ENCODE peak calls at places on chromosomes 3 and 15, in six cellular contexts. One of them, this sample, is unnamed. For H3K36me3, the result is how much of the 10 kb centered on the place peaks cover.

GRCh38 chr3:50474717-50475116 is 28.7 kb downstream of the CACNA2D2 start:
- DNase-seq in ovary: no peak
- DNase-seq in BJ: no peak
- DNase-seq in fibroblast of lung: peak
- DNase-seq in right atrium auricular region: no peak
- DNase-seq in Peyer's patch: no peak
- DNase-seq in this sample: no peak

GRCh38 chr15:67025719-67026118 is 39.7 kb upstream of the SMAD3 start:
- DNase-seq in BJ: no peak
- DNase-seq in Peyer's patch: no peak
- DNase-seq in ovary: peak
- DNase-seq in fibroblast of lung: peak
- DNase-seq in right atrium auricular region: no peak
- DNase-seq in this sample: no peak

GRCh38 chr3:110419096-110419495 is 652.5 kb upstream of the NECTIN3 start:
- DNase-seq in fibroblast of lung: no peak
- DNase-seq in BJ: no peak
- DNase-seq in Peyer's patch: no peak
- DNase-seq in ovary: no peak
- DNase-seq in right atrium auricular region: no peak
- DNase-seq in this sample: no peak

GRCh38 chr3:136860541-136860940 is 1.5 kb upstream of the NCK1 start:
- DNase-seq in ovary: no peak
- DNase-seq in fibroblast of lung: peak
- DNase-seq in Peyer's patch: no peak
- DNase-seq in right atrium auricular region: no peak
- DNase-seq in BJ: no peak
- DNase-seq in this sample: no peak

GRCh38 chr15:63827113-63827512 is 6.6 kb downstream of the HERC1 start:
- DNase-seq in BJ: no peak
- DNase-seq in ovary: no peak
- DNase-seq in fibroblast of lung: no peak
- DNase-seq in Peyer's patch: no peak
- DNase-seq in right atrium auricular region: no peak
- DNase-seq in this sample: no peak

GRCh38 chr3:155739154-155739553 is 5.7 kb downstream of the PLCH1 start:
- DNase-seq in ovary: no peak
- DNase-seq in BJ: no peak
- DNase-seq in right atrium auricular region: no peak
- DNase-seq in fibroblast of lung: no peak
- DNase-seq in Peyer's patch: no peak
- DNase-seq in this sample: no peak

GRCh38 chr3:88807471-88808090 is 299.8 kb upstream of the EPHA3 start:
- DNase-seq in ovary: no peak
- DNase-seq in Peyer's patch: no peak
- DNase-seq in BJ: peak
- DNase-seq in fibroblast of lung: peak
- DNase-seq in right atrium auricular region: no peak
- DNase-seq in this sample: peak

GRCh38 chr3:73729969-73730440 is 105.3 kb upstream of the PDZRN3 start:
- DNase-seq in Peyer's patch: no peak
- DNase-seq in fibroblast of lung: peak
- DNase-seq in BJ: no peak
- DNase-seq in ovary: no peak
- DNase-seq in right atrium auricular region: no peak
- DNase-seq in this sample: no peak

DNA sequence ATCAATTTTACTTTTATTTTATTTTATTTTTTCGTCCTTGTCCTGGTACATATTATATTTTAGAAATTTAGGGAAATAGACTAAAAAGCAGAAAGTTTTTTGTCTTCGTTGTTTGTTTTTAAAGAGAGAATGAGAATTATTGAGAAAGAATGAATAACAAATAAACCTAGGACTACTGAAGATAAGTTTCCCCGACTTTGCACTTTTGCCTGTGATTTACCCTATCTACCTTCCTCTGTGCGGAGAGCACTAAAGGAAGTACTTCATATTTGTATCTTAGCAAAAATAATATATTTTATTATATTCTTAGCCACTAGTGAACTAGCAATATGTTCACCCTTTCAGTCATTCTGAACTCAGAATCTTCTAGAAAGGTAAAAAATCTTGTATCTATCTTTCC is 60.6 kb downstream of the ECT2 start:
- DNase-seq in BJ: no peak
- DNase-seq in Peyer's patch: no peak
- DNase-seq in ovary: no peak
- DNase-seq in right atrium auricular region: no peak
- DNase-seq in fibroblast of lung: no peak
- DNase-seq in this sample: no peak
- H3K36me3 ChIP-seq in BJ: under half
- H3K36me3 ChIP-seq in Peyer's patch: under half
- H3K36me3 ChIP-seq in ovary: under half
- H3K36me3 ChIP-seq in right atrium auricular region: under half
- H3K36me3 ChIP-seq in fibroblast of lung: under half
- H3K36me3 ChIP-seq in this sample: under half

GRCh38 chr15:58438956-58439355 is 7.2 kb downstream of the LIPC start:
- DNase-seq in Peyer's patch: no peak
- DNase-seq in ovary: no peak
- DNase-seq in fibroblast of lung: peak
- DNase-seq in right atrium auricular region: no peak
- DNase-seq in BJ: no peak
- DNase-seq in this sample: no peak
- TF ChIP-seq CTCF in Peyer's patch: no peak
- TF ChIP-seq CTCF in ovary: no peak
- TF ChIP-seq CTCF in fibroblast of lung: peak
- TF ChIP-seq CTCF in right atrium auricular region: no peak
- TF ChIP-seq CTCF in BJ: peak
- TF ChIP-seq CTCF in this sample: peak

GRCh38 chr15:31001702-31002101 is 10.3 kb upstream of the MTMR10 start:
- DNase-seq in fibroblast of lung: no peak
- DNase-seq in BJ: no peak
- DNase-seq in Peyer's patch: no peak
- DNase-seq in ovary: no peak
- DNase-seq in right atrium auricular region: no peak
- DNase-seq in this sample: no peak
- H3K4me3 ChIP-seq in fibroblast of lung: no peak
- H3K4me3 ChIP-seq in BJ: no peak
- H3K4me3 ChIP-seq in Peyer's patch: no peak
- H3K4me3 ChIP-seq in ovary: no peak
- H3K4me3 ChIP-seq in right atrium auricular region: no peak
- H3K4me3 ChIP-seq in this sample: no peak

GRCh38 chr15:41474436-41474835 is 19.2 kb upstream of the ITPKA start:
- DNase-seq in right atrium auricular region: no peak
- DNase-seq in Peyer's patch: no peak
- DNase-seq in BJ: no peak
- DNase-seq in fibroblast of lung: no peak
- DNase-seq in ovary: no peak
- DNase-seq in this sample: no peak
- H3K36me3 ChIP-seq in right atrium auricular region: half or more
- H3K36me3 ChIP-seq in Peyer's patch: under half
- H3K36me3 ChIP-seq in BJ: under half
- H3K36me3 ChIP-seq in fibroblast of lung: under half
- H3K36me3 ChIP-seq in ovary: under half
- H3K36me3 ChIP-seq in this sample: under half

GRCh38 chr3:160346511-160346910 is 52.5 kb downstream of the IFT80 start:
- DNase-seq in Peyer's patch: no peak
- DNase-seq in ovary: no peak
- DNase-seq in fibroblast of lung: no peak
- DNase-seq in BJ: no peak
- DNase-seq in right atrium auricular region: no peak
- DNase-seq in this sample: no peak

GRCh38 chr3:160340351-160340750 is 58.7 kb downstream of the IFT80 start:
- DNase-seq in Peyer's patch: no peak
- DNase-seq in fibroblast of lung: no peak
- DNase-seq in BJ: no peak
- DNase-seq in ovary: no peak
- DNase-seq in right atrium auricular region: no peak
- DNase-seq in this sample: no peak

DNA sequence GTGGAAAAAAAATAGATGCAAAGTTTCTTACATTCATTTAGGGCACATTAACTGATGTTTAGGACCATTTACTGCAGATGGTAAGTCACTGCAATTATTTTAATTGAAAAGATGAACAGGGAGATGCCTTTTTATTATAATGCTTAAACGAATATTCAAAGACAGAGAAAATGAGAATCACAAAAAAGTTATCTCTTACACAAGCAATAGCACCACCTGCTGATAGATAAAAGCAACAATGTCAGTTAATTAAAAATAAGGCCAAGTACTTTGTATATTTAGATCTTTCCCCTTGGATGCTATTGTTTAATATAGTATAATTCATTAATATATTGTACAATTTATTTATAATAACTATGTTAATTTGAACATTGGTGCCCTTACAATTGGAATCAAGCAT is 55.9 kb downstream of the IFT80 start:
- DNase-seq in ovary: no peak
- DNase-seq in Peyer's patch: no peak
- DNase-seq in right atrium auricular region: no peak
- DNase-seq in fibroblast of lung: peak
- DNase-seq in BJ: no peak
- DNase-seq in this sample: no peak
- TF ChIP-seq CTCF in ovary: no peak
- TF ChIP-seq CTCF in Peyer's patch: no peak
- TF ChIP-seq CTCF in right atrium auricular region: no peak
- TF ChIP-seq CTCF in fibroblast of lung: peak
- TF ChIP-seq CTCF in BJ: peak
- TF ChIP-seq CTCF in this sample: peak

GRCh38 chr3:45794177-45794560 is 2.2 kb downstream of the SLC6A20 start:
- DNase-seq in Peyer's patch: no peak
- DNase-seq in right atrium auricular region: peak
- DNase-seq in ovary: no peak
- DNase-seq in fibroblast of lung: no peak
- DNase-seq in BJ: no peak
- DNase-seq in this sample: no peak

GRCh38 chr3:45795509-45795881 is 841 bp downstream of the SLC6A20 start:
- DNase-seq in BJ: no peak
- DNase-seq in ovary: no peak
- DNase-seq in right atrium auricular region: no peak
- DNase-seq in fibroblast of lung: peak
- DNase-seq in Peyer's patch: peak
- DNase-seq in this sample: no peak

GRCh38 chr3:45792036-45792435 is 4.3 kb downstream of the SLC6A20 start:
- DNase-seq in fibroblast of lung: no peak
- DNase-seq in right atrium auricular region: peak
- DNase-seq in ovary: no peak
- DNase-seq in BJ: no peak
- DNase-seq in Peyer's patch: no peak
- DNase-seq in this sample: no peak

GRCh38 chr3:45792516-45793172 is 3.7 kb downstream of the SLC6A20 start:
- DNase-seq in right atrium auricular region: peak
- DNase-seq in ovary: no peak
- DNase-seq in fibroblast of lung: no peak
- DNase-seq in Peyer's patch: no peak
- DNase-seq in BJ: no peak
- DNase-seq in this sample: no peak

DNA sequence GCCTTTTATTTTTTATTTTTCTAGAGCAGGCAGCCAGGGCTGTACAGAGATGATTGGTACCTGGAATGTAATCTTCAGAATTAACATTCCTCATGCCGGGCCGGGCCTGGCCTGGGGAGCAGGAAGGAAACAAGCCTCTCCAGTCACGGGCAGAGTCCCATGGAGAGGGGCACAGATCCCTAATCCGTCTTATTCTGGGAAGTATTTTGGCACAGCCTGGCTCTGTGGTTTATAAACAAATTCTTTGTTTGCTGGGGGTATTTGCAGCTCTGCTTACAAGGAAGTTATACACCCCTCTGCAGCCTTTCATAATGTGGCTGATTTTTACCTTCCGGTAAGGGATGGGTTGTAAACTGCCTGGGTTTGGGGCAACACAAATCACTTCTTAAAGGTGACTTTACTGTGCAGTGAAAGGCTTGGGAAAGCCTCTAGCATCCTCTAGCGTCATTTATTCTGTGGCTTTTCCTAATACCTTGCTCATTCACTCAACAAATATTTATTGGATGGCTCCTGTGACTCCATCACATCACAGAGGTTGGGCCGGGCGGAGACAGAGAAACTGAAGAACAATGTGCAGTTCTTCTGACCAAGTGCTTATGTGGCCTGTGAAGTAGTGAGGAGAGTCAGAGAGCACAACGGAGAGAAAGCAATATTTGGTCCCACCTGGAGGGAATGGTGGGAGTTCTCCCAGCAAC is 2.7 kb downstream of the SLC6A20 start:
- DNase-seq in right atrium auricular region: peak
- DNase-seq in fibroblast of lung: no peak
- DNase-seq in ovary: no peak
- DNase-seq in BJ: no peak
- DNase-seq in Peyer's patch: no peak
- DNase-seq in this sample: no peak
- H3K4me3 ChIP-seq in right atrium auricular region: no peak
- H3K4me3 ChIP-seq in fibroblast of lung: no peak
- H3K4me3 ChIP-seq in ovary: no peak
- H3K4me3 ChIP-seq in BJ: no peak
- H3K4me3 ChIP-seq in Peyer's patch: peak
- H3K4me3 ChIP-seq in this sample: no peak

GRCh38 chr3:194659778-194660177 is 12.2 kb downstream of the LSG1 start:
- DNase-seq in fibroblast of lung: no peak
- DNase-seq in BJ: no peak
- DNase-seq in ovary: no peak
- DNase-seq in Peyer's patch: no peak
- DNase-seq in right atrium auricular region: no peak
- DNase-seq in this sample: no peak

GRCh38 chr3:194657439-194657838 is 14.6 kb downstream of the LSG1 start:
- DNase-seq in right atrium auricular region: no peak
- DNase-seq in fibroblast of lung: no peak
- DNase-seq in BJ: no peak
- DNase-seq in ovary: no peak
- DNase-seq in Peyer's patch: no peak
- DNase-seq in this sample: no peak

GRCh38 chr3:194658477-194659242 is 13.3 kb downstream of the LSG1 start:
- DNase-seq in right atrium auricular region: no peak
- DNase-seq in Peyer's patch: no peak
- DNase-seq in BJ: no peak
- DNase-seq in ovary: no peak
- DNase-seq in fibroblast of lung: no peak
- DNase-seq in this sample: no peak

DNA sequence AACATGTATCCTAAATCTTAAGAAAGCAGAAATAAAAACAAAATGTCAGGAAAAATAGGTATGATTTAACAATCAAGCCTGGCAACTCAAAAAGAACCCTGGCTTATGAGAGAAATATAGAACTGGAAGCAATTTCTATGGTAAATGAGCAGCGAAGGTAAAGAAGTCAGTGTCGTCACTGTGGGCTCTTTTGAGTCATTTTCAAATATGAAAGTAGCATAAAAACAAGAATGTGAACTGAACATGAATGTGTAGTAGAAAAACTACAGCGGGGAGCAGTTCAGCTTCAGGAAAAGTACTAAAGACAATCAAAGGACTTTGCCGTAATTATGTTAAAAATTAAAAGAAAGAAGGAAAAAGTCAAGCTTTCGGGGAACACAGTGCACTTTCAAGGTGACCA is 17.5 kb downstream of the LSG1 start:
- DNase-seq in fibroblast of lung: no peak
- DNase-seq in right atrium auricular region: no peak
- DNase-seq in ovary: no peak
- DNase-seq in BJ: no peak
- DNase-seq in Peyer's patch: no peak
- DNase-seq in this sample: no peak
- H3K36me3 ChIP-seq in fibroblast of lung: under half
- H3K36me3 ChIP-seq in right atrium auricular region: half or more
- H3K36me3 ChIP-seq in ovary: under half
- H3K36me3 ChIP-seq in BJ: under half
- H3K36me3 ChIP-seq in Peyer's patch: under half
- H3K36me3 ChIP-seq in this sample: under half

This sample was measured in kidney epithelial cell.